ENCODE peak calls at places on chromosomes 5 and 9, in four cellular contexts. One of them, this sample, is unnamed.

GRCh38 chr5:177370488-177371119 is 12.9 kb downstream of the RGS14 start:
- DNase-seq in stimulated activated naive CD4-positive, alpha-beta T cell: peak
- DNase-seq in T-helper 1 cell: peak
- DNase-seq in GDM1: no peak
- DNase-seq in this sample: no peak

GRCh38 chr5:170585278-170585677 is 81.5 kb downstream of the KCNIP1 start:
- DNase-seq in stimulated activated naive CD4-positive, alpha-beta T cell: no peak
- DNase-seq in T-helper 1 cell: no peak
- DNase-seq in GDM1: no peak
- DNase-seq in this sample: no peak

GRCh38 chr5:67969631-67970030 is 245.9 kb upstream of the PIK3R1 start:
- DNase-seq in stimulated activated naive CD4-positive, alpha-beta T cell: no peak
- DNase-seq in T-helper 1 cell: no peak
- DNase-seq in GDM1: no peak
- DNase-seq in this sample: no peak

GRCh38 chr9:108416321-108416720 is 439.5 kb downstream of the ACTL7B start:
- DNase-seq in stimulated activated naive CD4-positive, alpha-beta T cell: no peak
- DNase-seq in T-helper 1 cell: no peak
- DNase-seq in GDM1: no peak
- DNase-seq in this sample: no peak

GRCh38 chr5:568809-569208 is 43.3 kb upstream of the CEP72 start:
- DNase-seq in stimulated activated naive CD4-positive, alpha-beta T cell: no peak
- DNase-seq in T-helper 1 cell: no peak
- DNase-seq in GDM1: no peak
- DNase-seq in this sample: no peak

GRCh38 chr5:134242146-134242545 is 16.3 kb upstream of the PPP2CA start:
- DNase-seq in stimulated activated naive CD4-positive, alpha-beta T cell: no peak
- DNase-seq in T-helper 1 cell: no peak
- DNase-seq in GDM1: no peak
- DNase-seq in this sample: no peak

GRCh38 chr9:107932601-107933000 is 443.0 kb upstream of the KLF4 start:
- DNase-seq in stimulated activated naive CD4-positive, alpha-beta T cell: no peak
- DNase-seq in T-helper 1 cell: no peak
- DNase-seq in GDM1: no peak
- DNase-seq in this sample: no peak

GRCh38 chr9:76893395-76893932 is 12.4 kb downstream of the PRUNE2 start:
- DNase-seq in stimulated activated naive CD4-positive, alpha-beta T cell: no peak
- DNase-seq in T-helper 1 cell: no peak
- DNase-seq in GDM1: no peak
- DNase-seq in this sample: no peak

GRCh38 chr9:134846187-134846586 is 34.4 kb upstream of the FCN2 start:
- DNase-seq in stimulated activated naive CD4-positive, alpha-beta T cell: no peak
- DNase-seq in T-helper 1 cell: no peak
- DNase-seq in GDM1: no peak
- DNase-seq in this sample: no peak

GRCh38 chr5:53048248-53048647 is 59.1 kb downstream of the ITGA2 start:
- DNase-seq in stimulated activated naive CD4-positive, alpha-beta T cell: no peak
- DNase-seq in T-helper 1 cell: no peak
- DNase-seq in GDM1: no peak
- DNase-seq in this sample: no peak

GRCh38 chr5:177301503-177302165 is 1.9 kb downstream of the RAB24 start:
- DNase-seq in stimulated activated naive CD4-positive, alpha-beta T cell: no peak
- DNase-seq in T-helper 1 cell: no peak
- DNase-seq in GDM1: no peak
- DNase-seq in this sample: no peak

GRCh38 chr5:122515709-122516431 is 203.8 kb downstream of the SNCAIP start:
- DNase-seq in stimulated activated naive CD4-positive, alpha-beta T cell: no peak
- DNase-seq in T-helper 1 cell: peak
- DNase-seq in GDM1: peak
- DNase-seq in this sample: peak

GRCh38 chr5:146051678-146052077 is 53.7 kb downstream of the PLAC8L1 start:
- DNase-seq in stimulated activated naive CD4-positive, alpha-beta T cell: no peak
- DNase-seq in T-helper 1 cell: no peak
- DNase-seq in GDM1: no peak
- DNase-seq in this sample: no peak

GRCh38 chr5:37734114-37734513 is 105.7 kb downstream of the GDNF start:
- DNase-seq in stimulated activated naive CD4-positive, alpha-beta T cell: no peak
- DNase-seq in T-helper 1 cell: no peak
- DNase-seq in GDM1: no peak
- DNase-seq in this sample: no peak

GRCh38 chr5:159833088-159833487 is 83.2 kb upstream of the ADRA1B start:
- DNase-seq in stimulated activated naive CD4-positive, alpha-beta T cell: no peak
- DNase-seq in T-helper 1 cell: no peak
- DNase-seq in GDM1: no peak
- DNase-seq in this sample: no peak

GRCh38 chr5:32949571-32949970 is 238.4 kb downstream of the NPR3 start:
- DNase-seq in stimulated activated naive CD4-positive, alpha-beta T cell: no peak
- DNase-seq in T-helper 1 cell: no peak
- DNase-seq in GDM1: no peak
- DNase-seq in this sample: no peak

GRCh38 chr5:154723740-154724505 is 31.3 kb upstream of the LARP1 start:
- DNase-seq in stimulated activated naive CD4-positive, alpha-beta T cell: no peak
- DNase-seq in T-helper 1 cell: no peak
- DNase-seq in GDM1: no peak
- DNase-seq in this sample: no peak